ENCODE peak calls at places on chromosomes 13 and 19, in nine cellular contexts. Y is activated gamma-delta T cell treated with anti-CD3 and anti-CD28 coated beads, Interleukin-2, amount 50 U/mL, for 16 hours; W is esophagus squamous epithelium; P is activated naive CD4-positive, alpha-beta T cell treated with anti-CD3 and anti-CD28 coated beads, Interleukin-2, amount 50 U/mL, for 72 hours; O is NCI-H1105; M is heart right ventricle; H is aorta; F is BJ; S is NCI-H2081. L is an unnamed sample.

GRCh38 chr19:3304871-3305423 is 61.4 kb upstream of the NFIC start:
- DNase-seq in Y (peak; percentile 71), W (no peak), P (peak; percentile 70), O (peak; percentile 40), M (peak; percentile 67), H (peak; percentile 93), F (no peak), S (peak; percentile 48), L (peak; percentile 70)

GRCh38 chr13:43285891-43286602 is 262.7 kb downstream of the DNAJC15 start:
- DNase-seq in Y (no peak), W (no peak), P (no peak), O (no peak), M (no peak), H (no peak), F (no peak), S (peak; percentile 85), L (peak; percentile 36)

GRCh38 chr19:43534811-43535761 is 2.1 kb downstream of the ZNF575 start:
- DNase-seq in Y (peak; percentile 12), W (no peak), P (no peak), O (peak; percentile 3), M (peak; percentile 68), H (peak; percentile 93), F (no peak), S (no peak), L (peak; percentile 68)

GRCh38 chr19:17669419-17669818 is 18.7 kb downstream of the UNC13A start:
- DNase-seq in Y (no peak), W (no peak), P (no peak), O (no peak), M (no peak), H (no peak), F (no peak), S (no peak), L (no peak)

GRCh38 chr19:29098863-29099481 is 114.0 kb downstream of the UQCRFS1 start:
- DNase-seq in Y (no peak), W (no peak), P (no peak), O (no peak), M (peak; percentile 34), H (no peak), F (peak; percentile 70), S (no peak), L (no peak)

GRCh38 chr13:23599083-23599925 is 29.1 kb downstream of the TNFRSF19 start:
- DNase-seq in Y (no peak), W (no peak), P (no peak), O (no peak), M (no peak), H (no peak), F (no peak), S (no peak), L (no peak)

GRCh38 chr19:17471410-17472125 is 1.2 kb downstream of the SLC27A1 start:
- DNase-seq in Y (no peak), W (no peak), P (no peak), O (no peak), M (no peak), H (no peak), F (no peak), S (no peak), L (no peak)

GRCh38 chr19:53998223-53998622 is 6.8 kb downstream of the CACNG6 start:
- DNase-seq in Y (no peak), W (no peak), P (no peak), O (no peak), M (no peak), H (no peak), F (no peak), S (no peak), L (no peak)

GRCh38 chr19:19743176-19743575 is 10.3 kb upstream of the ZNF14 start:
- DNase-seq in Y (no peak), W (no peak), P (no peak), O (no peak), M (no peak), H (peak; percentile 51), F (no peak), S (no peak), L (no peak)

GRCh38 chr13:40058757-40059236 is 403.3 kb downstream of the COG6 start:
- DNase-seq in Y (no peak), W (no peak), P (no peak), O (no peak), M (no peak), H (no peak), F (no peak), S (no peak), L (no peak)

GRCh38 chr19:18781047-18781600 is 10.0 kb downstream of the COMP start:
- DNase-seq in Y (no peak), W (no peak), P (no peak), O (no peak), M (no peak), H (no peak), F (no peak), S (no peak), L (no peak)

GRCh38 chr13:24301434-24301833 is 7.9 kb upstream of the C1QTNF9 start:
- DNase-seq in Y (no peak), W (no peak), P (no peak), O (no peak), M (no peak), H (no peak), F (no peak), S (no peak), L (no peak)

GRCh38 chr13:92143766-92144165 is 745.3 kb downstream of the GPC5 start:
- DNase-seq in Y (no peak), W (no peak), P (no peak), O (no peak), M (no peak), H (no peak), F (no peak), S (no peak), L (no peak)

GRCh38 chr13:93217701-93218100 is 8.9 kb upstream of the GPC6 start:
- DNase-seq in Y (no peak), W (no peak), P (no peak), O (no peak), M (no peak), H (no peak), F (no peak), S (no peak), L (peak; percentile 93)

GRCh38 chr19:46890423-46891170 is 29.8 kb downstream of the ARHGAP35 start:
- DNase-seq in Y (no peak), W (no peak), P (no peak), O (no peak), M (no peak), H (no peak), F (peak; percentile 97), S (no peak), L (no peak)

GRCh38 chr19:6020972-6021805 is 43.2 kb upstream of the RANBP3 start:
- DNase-seq in Y (no peak), W (no peak), P (no peak), O (peak; percentile 32), M (no peak), H (peak; percentile 62), F (no peak), S (peak; percentile 77), L (no peak)

GRCh38 chr19:18416778-18417249 is 2.4 kb upstream of the SSBP4 start:
- DNase-seq in Y (peak; percentile 45), W (no peak), P (no peak), O (peak; percentile 77), M (peak; percentile 96), H (peak; percentile 98), F (no peak), S (peak; percentile 84), L (peak; percentile 51)

GRCh38 chr19:39342647-39343305 is 555 bp downstream of the SAMD4B start:
- DNase-seq in Y (no peak), W (no peak), P (no peak), O (no peak), M (peak; percentile 28), H (peak; percentile 80), F (no peak), S (no peak), L (no peak)

GRCh38 chr13:91346848-91347211 is 657 bp upstream of the MIR17HG start:
- DNase-seq in Y (peak; percentile 43), W (no peak), P (peak; percentile 60), O (no peak), M (no peak), H (no peak), F (no peak), S (no peak), L (no peak)

GRCh38 chr19:15358918-15359317 is 20.7 kb downstream of the AKAP8 start:
- DNase-seq in Y (no peak), W (no peak), P (no peak), O (no peak), M (no peak), H (no peak), F (no peak), S (no peak), L (no peak)

GRCh38 chr13:28953714-28954113 is 133.6 kb downstream of the MTUS2 start:
- DNase-seq in Y (no peak), W (no peak), P (no peak), O (no peak), M (no peak), H (no peak), F (no peak), S (no peak), L (peak; percentile 32)

GRCh38 chr13:43648733-43649132 is 138.0 kb downstream of the ENOX1 start:
- DNase-seq in Y (no peak), W (no peak), P (no peak), O (no peak), M (no peak), H (no peak), F (no peak), S (no peak), L (no peak)

GRCh38 chr13:73268306-73268705 is 209.5 kb downstream of the KLF5 start:
- DNase-seq in Y (no peak), W (no peak), P (no peak), O (no peak), M (no peak), H (no peak), F (no peak), S (peak; percentile 2), L (no peak)

GRCh38 chr13:44921478-44921877 is 67.8 kb downstream of the NUFIP1 start:
- DNase-seq in Y (no peak), W (no peak), P (no peak), O (no peak), M (no peak), H (no peak), F (no peak), S (no peak), L (no peak)

GRCh38 chr13:101556676-101557121 is 104.2 kb downstream of the ITGBL1 start:
- DNase-seq in Y (no peak), W (no peak), P (no peak), O (no peak), M (no peak), H (no peak), F (no peak), S (no peak), L (no peak)

GRCh38 chr13:30816733-30817132 is 81.4 kb downstream of the ALOX5AP start:
- DNase-seq in Y (no peak), W (no peak), P (no peak), O (no peak), M (no peak), H (no peak), F (no peak), S (no peak), L (no peak)

GRCh38 chr13:48009298-48009697 is 8.2 kb upstream of the SUCLA2 start:
- DNase-seq in Y (no peak), W (no peak), P (no peak), O (no peak), M (no peak), H (no peak), F (peak; percentile 46), S (no peak), L (no peak)

GRCh38 chr19:15466851-15467733 is 2.7 kb upstream of the RASAL3 start:
- DNase-seq in Y (no peak), W (no peak), P (peak; percentile 67), O (no peak), M (no peak), H (peak; percentile 16), F (no peak), S (no peak), L (no peak)

GRCh38 chr19:13583753-13584152 is 77.5 kb upstream of the CACNA1A start:
- DNase-seq in Y (no peak), W (no peak), P (no peak), O (no peak), M (no peak), H (no peak), F (no peak), S (no peak), L (no peak)

GRCh38 chr13:77002590-77003190 is 10.8 kb downstream of the CLN5 start:
- DNase-seq in Y (no peak), W (no peak), P (no peak), O (no peak), M (no peak), H (no peak), F (no peak), S (no peak), L (peak; percentile 61)

GRCh38 chr13:44249439-44249838 is 124.2 kb upstream of the SERP2 start:
- DNase-seq in Y (no peak), W (no peak), P (no peak), O (no peak), M (peak; percentile 58), H (no peak), F (peak; percentile 51), S (no peak), L (peak; percentile 35)

L was measured in SK-MEL-5.